ENCODE peak calls at places on chromosome 10, in four cellular contexts. One of them, this sample, is unnamed.

GRCh38 chr10:128712661-128713060 is 586.4 kb upstream of the MKI67 start:
- DNase-seq in Panc1: no peak
- DNase-seq in choroid plexus epithelial cell: no peak
- DNase-seq in spleen: no peak
- DNase-seq in this sample: no peak

GRCh38 chr10:27446091-27446918 is 57.8 kb upstream of the RAB18 start:
- DNase-seq in Panc1: no peak
- DNase-seq in choroid plexus epithelial cell: peak
- DNase-seq in spleen: no peak
- DNase-seq in this sample: peak

GRCh38 chr10:61465807-61466425 is 12.7 kb upstream of the TMEM26 start:
- DNase-seq in Panc1: no peak
- DNase-seq in choroid plexus epithelial cell: peak
- DNase-seq in spleen: no peak
- DNase-seq in this sample: no peak

GRCh38 chr10:124180947-124181549 is 87.7 kb upstream of the CHST15 start:
- DNase-seq in Panc1: no peak
- DNase-seq in choroid plexus epithelial cell: peak
- DNase-seq in spleen: no peak
- DNase-seq in this sample: no peak

GRCh38 chr10:60035984-60036383 is 129.6 kb upstream of the CCDC6 start:
- DNase-seq in Panc1: no peak
- DNase-seq in choroid plexus epithelial cell: no peak
- DNase-seq in spleen: no peak
- DNase-seq in this sample: no peak

GRCh38 chr10:72567884-72568283 is 58.0 kb downstream of the MICU1 start:
- DNase-seq in Panc1: peak
- DNase-seq in choroid plexus epithelial cell: peak
- DNase-seq in spleen: no peak
- DNase-seq in this sample: no peak

GRCh38 chr10:83605783-83606182 is 533.5 kb upstream of the GHITM start:
- DNase-seq in Panc1: no peak
- DNase-seq in choroid plexus epithelial cell: no peak
- DNase-seq in spleen: no peak
- DNase-seq in this sample: no peak

GRCh38 chr10:10902951-10903350 is 114.7 kb upstream of the CELF2 start:
- DNase-seq in Panc1: no peak
- DNase-seq in choroid plexus epithelial cell: no peak
- DNase-seq in spleen: no peak
- DNase-seq in this sample: no peak

GRCh38 chr10:46284286-46285229 is 2.2 kb upstream of the ANTXRL start:
- DNase-seq in Panc1: no peak
- DNase-seq in choroid plexus epithelial cell: peak
- DNase-seq in spleen: peak
- DNase-seq in this sample: peak

GRCh38 chr10:114519306-114519669 is 115.0 kb upstream of the AFAP1L2 start:
- DNase-seq in Panc1: peak
- DNase-seq in choroid plexus epithelial cell: no peak
- DNase-seq in spleen: no peak
- DNase-seq in this sample: no peak

GRCh38 chr10:120423350-120424197 is 33.5 kb upstream of the PLPP4 start:
- DNase-seq in Panc1: peak
- DNase-seq in choroid plexus epithelial cell: peak
- DNase-seq in spleen: no peak
- DNase-seq in this sample: no peak

GRCh38 chr10:43230909-43231522 is 35.8 kb downstream of the RASGEF1A start:
- DNase-seq in Panc1: no peak
- DNase-seq in choroid plexus epithelial cell: no peak
- DNase-seq in spleen: peak
- DNase-seq in this sample: no peak

GRCh38 chr10:14019983-14020668 is 310.6 kb downstream of the FRMD4A start:
- DNase-seq in Panc1: no peak
- DNase-seq in choroid plexus epithelial cell: no peak
- DNase-seq in spleen: no peak
- DNase-seq in this sample: no peak

DNA sequence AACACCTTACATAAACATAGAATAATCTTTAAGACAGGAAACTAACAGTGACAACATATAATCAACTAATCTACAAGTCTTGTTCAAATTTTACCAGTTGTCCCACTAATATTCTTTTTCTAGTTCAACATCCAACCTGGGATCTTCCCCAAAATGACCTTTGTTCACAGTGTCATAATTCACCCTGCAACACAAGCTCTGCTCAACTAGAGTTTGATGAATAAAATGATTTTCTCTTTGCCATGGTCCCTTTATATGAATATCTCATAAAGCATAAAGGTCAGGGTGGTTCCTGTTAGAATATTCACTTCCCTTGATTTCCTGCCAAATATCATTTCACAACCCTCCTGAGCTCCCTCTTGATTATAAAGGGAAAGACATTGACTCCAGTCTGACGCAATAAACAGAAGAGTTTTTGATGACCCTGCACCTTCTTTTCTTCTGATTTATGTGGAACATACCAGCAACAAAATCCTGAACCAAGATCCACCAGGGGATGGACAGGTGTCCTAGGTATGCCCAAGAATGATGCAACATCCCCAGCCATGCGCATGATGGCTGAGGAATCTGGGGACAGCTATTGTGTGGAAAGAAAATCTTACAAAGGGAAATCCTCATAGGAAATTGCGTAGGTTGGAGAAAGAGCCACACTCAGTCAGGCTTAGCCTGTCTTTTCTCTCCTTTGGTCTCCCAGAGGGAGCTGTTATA is 18.6 kb downstream of the IFIT3 start:
- DNase-seq in Panc1: no peak
- DNase-seq in choroid plexus epithelial cell: peak
- DNase-seq in spleen: no peak
- DNase-seq in this sample: no peak
- H3K4me3 ChIP-seq in Panc1: no peak
- H3K4me3 ChIP-seq in choroid plexus epithelial cell: no peak
- H3K4me3 ChIP-seq in spleen: no peak
- H3K4me3 ChIP-seq in this sample: no peak

DNA sequence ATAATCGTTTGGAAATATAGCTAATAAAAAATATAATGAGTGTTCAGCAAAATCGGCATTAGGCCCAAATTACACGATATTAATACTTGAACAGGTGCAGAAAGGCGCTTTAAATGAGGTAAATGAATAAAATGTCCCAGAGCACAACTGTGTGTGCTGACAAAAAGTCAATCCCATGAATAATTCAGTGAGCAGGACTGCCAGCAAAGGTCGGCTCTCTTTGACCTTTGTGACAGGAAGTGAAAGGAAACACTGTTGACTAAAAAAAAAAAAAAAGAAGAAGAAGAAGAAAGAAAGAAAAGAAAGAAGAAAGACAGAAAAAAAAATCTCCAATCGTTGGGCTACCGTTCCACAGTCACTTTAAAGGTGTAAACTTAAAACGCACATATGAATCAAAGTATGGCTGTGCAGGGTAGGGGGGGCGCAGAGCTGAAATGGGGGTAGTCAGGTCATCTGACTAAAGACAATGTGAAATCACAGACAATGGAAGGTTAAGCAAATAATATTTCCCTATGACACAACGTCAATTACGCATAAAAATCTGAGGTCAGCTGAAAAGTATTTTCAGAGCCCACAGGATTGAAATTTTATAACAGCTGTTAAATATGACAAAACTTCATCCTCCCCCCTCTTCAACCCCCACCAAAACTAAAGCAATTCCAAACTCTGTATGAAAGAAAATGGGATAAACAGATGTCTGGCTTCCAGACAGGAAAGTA is 11.1 kb downstream of the EBF3 start:
- DNase-seq in Panc1: no peak
- DNase-seq in choroid plexus epithelial cell: peak
- DNase-seq in spleen: no peak
- DNase-seq in this sample: no peak
- H3K4me3 ChIP-seq in Panc1: no peak
- H3K4me3 ChIP-seq in choroid plexus epithelial cell: no peak
- H3K4me3 ChIP-seq in spleen: no peak
- H3K4me3 ChIP-seq in this sample: no peak

DNA sequence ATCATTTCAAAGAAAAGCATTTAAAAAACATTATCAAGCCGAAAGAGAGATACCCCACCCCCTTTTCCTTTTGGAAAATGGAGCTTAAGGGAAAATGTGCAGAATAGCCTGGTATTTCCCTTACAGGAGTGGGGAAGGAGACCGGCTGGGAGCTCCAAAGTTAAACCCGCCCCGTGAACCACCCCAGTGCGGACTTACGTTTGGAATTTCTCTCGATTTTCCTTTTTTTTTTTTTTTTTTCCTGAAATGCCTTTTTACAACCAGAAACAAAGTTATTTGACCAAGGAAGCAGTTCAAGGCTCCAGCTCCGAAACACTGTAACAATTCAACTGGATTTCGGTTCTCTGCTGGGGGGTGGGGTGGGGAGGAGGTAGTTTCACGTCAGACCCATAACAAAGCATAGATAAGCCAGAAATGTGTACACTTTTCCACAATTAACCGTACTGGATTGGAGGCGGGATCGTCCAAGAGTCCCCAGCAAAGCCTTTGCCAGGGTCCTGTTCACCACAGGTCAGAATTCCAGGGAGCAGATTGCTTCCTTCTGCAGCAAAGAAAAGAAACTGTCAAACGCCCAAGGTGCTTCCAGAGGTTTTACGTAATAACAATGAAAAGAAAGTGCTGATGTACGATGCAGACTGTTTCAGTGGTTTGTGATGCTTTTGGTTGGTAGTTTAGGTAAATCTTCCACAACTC is 6.7 kb downstream of the SKIDA1 start:
- DNase-seq in Panc1: no peak
- DNase-seq in choroid plexus epithelial cell: peak
- DNase-seq in spleen: no peak
- DNase-seq in this sample: no peak
- H3K4me3 ChIP-seq in Panc1: peak
- H3K4me3 ChIP-seq in choroid plexus epithelial cell: peak
- H3K4me3 ChIP-seq in spleen: peak
- H3K4me3 ChIP-seq in this sample: peak

GRCh38 chr10:101227765-101228681 is 1.2 kb downstream of the LBX1 start:
- DNase-seq in Panc1: no peak
- DNase-seq in choroid plexus epithelial cell: no peak
- DNase-seq in spleen: no peak
- DNase-seq in this sample: no peak

GRCh38 chr10:101225846-101226361 is 3.4 kb downstream of the LBX1 start:
- DNase-seq in Panc1: no peak
- DNase-seq in choroid plexus epithelial cell: no peak
- DNase-seq in spleen: no peak
- DNase-seq in this sample: no peak

GRCh38 chr10:101228682-101229274 is 485 bp downstream of the LBX1 start:
- DNase-seq in Panc1: no peak
- DNase-seq in choroid plexus epithelial cell: no peak
- DNase-seq in spleen: no peak
- DNase-seq in this sample: no peak

GRCh38 chr10:101226506-101226887 is 2.8 kb downstream of the LBX1 start:
- DNase-seq in Panc1: no peak
- DNase-seq in choroid plexus epithelial cell: no peak
- DNase-seq in spleen: no peak
- DNase-seq in this sample: no peak

DNA sequence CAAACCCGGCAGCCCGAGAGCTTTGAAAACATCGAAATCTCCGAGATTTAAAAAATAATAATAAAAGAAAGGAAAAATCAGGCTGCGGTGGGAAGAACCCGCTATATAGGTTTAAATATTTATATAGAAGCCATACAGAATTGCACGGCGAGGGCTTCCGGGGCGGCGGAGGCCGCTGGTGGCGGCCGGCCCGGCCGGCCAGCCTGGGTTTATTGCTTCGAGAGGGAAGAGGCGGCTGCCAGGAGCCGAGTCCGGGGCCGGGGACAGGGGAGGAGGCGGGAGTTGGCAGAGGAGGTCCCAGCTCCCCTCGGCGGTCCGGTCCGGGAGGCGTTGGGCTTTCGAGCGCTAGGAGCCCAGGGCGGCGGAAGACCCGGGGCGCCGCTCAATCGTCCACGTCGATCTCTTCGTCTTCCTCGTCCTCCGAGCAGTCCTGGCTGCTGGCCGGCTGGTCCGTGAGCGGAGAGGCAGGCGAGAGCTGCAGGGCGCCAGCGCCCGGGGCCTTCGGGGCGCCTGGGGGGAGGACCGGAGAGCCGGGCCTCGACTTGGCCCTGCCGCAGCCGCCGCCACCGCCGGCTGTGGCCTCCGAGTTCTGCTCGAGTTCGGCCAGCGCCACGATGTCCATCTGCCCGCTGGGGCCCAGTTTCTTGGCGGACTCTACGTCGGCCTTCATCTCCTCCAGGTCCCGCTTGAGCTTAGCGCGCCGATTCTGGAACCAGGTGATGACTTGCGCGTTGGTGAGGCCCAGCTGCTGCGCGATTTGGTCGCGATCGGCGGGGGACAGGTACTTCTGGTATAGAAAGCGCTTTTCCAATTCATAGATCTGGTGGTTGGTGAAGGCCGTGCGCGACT is 2.2 kb downstream of the LBX1 start:
- DNase-seq in Panc1: no peak
- DNase-seq in choroid plexus epithelial cell: no peak
- DNase-seq in spleen: no peak
- DNase-seq in this sample: no peak
- H3K4me3 ChIP-seq in Panc1: no peak
- H3K4me3 ChIP-seq in choroid plexus epithelial cell: no peak
- H3K4me3 ChIP-seq in spleen: peak
- H3K4me3 ChIP-seq in this sample: no peak

GRCh38 chr10:48580236-48580635 is 24.6 kb downstream of the ARHGAP22 start:
- DNase-seq in Panc1: no peak
- DNase-seq in choroid plexus epithelial cell: no peak
- DNase-seq in spleen: no peak
- DNase-seq in this sample: no peak

GRCh38 chr10:48575901-48576300 is 29.0 kb downstream of the ARHGAP22 start:
- DNase-seq in Panc1: no peak
- DNase-seq in choroid plexus epithelial cell: no peak
- DNase-seq in spleen: no peak
- DNase-seq in this sample: no peak

GRCh38 chr10:48582970-48583369 is 21.9 kb downstream of the ARHGAP22 start:
- DNase-seq in Panc1: no peak
- DNase-seq in choroid plexus epithelial cell: no peak
- DNase-seq in spleen: no peak
- DNase-seq in this sample: no peak

GRCh38 chr10:48577158-48577557 is 27.7 kb downstream of the ARHGAP22 start:
- DNase-seq in Panc1: no peak
- DNase-seq in choroid plexus epithelial cell: no peak
- DNase-seq in spleen: no peak
- DNase-seq in this sample: no peak

DNA sequence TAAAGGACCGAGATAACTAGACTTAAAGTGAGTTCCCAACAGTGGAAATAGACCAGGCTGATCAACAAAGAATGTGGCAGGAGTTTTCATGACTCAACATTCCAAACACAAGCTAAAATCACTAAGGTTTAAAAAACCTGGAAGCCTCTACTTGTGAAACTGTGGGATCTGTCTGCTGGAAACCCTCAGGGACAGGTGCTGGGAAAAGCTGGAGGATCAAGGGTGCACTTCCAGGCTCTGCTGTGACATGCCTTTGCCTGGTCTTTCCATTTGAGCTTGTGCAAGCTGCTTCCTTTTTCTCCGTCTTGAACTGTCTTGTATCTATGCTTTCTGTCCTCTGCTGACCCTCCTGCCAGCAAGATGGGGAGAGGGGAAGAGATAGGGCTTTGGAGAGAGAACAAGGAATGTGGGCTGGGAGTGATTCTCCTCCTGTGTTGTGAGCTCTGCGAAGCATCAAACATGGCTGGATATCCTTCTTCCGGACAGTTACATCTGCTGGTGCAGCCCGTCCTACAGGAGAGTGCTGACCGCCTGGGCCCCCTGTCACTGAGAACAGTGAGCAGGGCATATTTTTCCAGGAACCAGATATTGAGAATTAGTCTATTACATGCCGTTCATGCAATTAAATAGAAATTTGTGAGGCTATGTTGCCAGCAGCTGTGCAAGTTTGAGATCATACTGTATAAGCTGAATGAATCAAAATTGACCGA is 25.5 kb downstream of the ARHGAP22 start:
- DNase-seq in Panc1: no peak
- DNase-seq in choroid plexus epithelial cell: peak
- DNase-seq in spleen: no peak
- DNase-seq in this sample: peak
- H3K4me3 ChIP-seq in Panc1: no peak
- H3K4me3 ChIP-seq in choroid plexus epithelial cell: no peak
- H3K4me3 ChIP-seq in spleen: no peak
- H3K4me3 ChIP-seq in this sample: no peak